ENCODE peak calls at places on chromosomes 12 and 14, in eight cellular contexts. H is SK-N-SH, F is HCT116, Z is PC-9, X is hepatocyte, A is GM23338, O is PC-3, Q is MM.1S. T is an unnamed sample.

GRCh38 chr14:38363217-38363616 is 107.3 kb upstream of the CLEC14A start:
- DNase-seq in F (no peak), H (no peak), Z (no peak), X (no peak), O (no peak), A (no peak), Q (no peak), T (no peak)

GRCh38 chr12:73632191-73632590 is 905.4 kb upstream of the ATXN7L3B start:
- DNase-seq in O (no peak), X (no peak), F (no peak), Q (no peak), H (no peak), Z (no peak), A (no peak), T (no peak)

GRCh38 chr14:71652368-71652767 is 279.9 kb upstream of the RGS6 start:
- DNase-seq in X (no peak), H (no peak), A (no peak), O (no peak), Q (no peak), F (no peak), Z (no peak), T (no peak)

GRCh38 chr14:61430066-61430757 is 108.8 kb downstream of the PRKCH start:
- DNase-seq in Z (no peak), F (no peak), A (no peak), Q (no peak), X (no peak), O (peak; percentile 35), H (no peak), T (no peak)

GRCh38 chr12:10559241-10559640 is 53.6 kb downstream of the EIF2S3B start:
- DNase-seq in H (no peak), Z (no peak), X (no peak), A (no peak), F (no peak), O (no peak), Q (no peak), T (peak; percentile 89)

GRCh38 chr12:28550757-28551381 is 360.6 kb downstream of the CCDC91 start:
- DNase-seq in O (peak; percentile 89), F (peak; percentile 37), Q (no peak), X (no peak), Z (peak; percentile 71), A (no peak), H (no peak), T (no peak)

GRCh38 chr12:120263725-120264040 is 1.8 kb downstream of the PXN start:
- DNase-seq in X (no peak), F (no peak), Z (no peak), A (no peak), H (no peak), Q (no peak), O (no peak), T (no peak)

GRCh38 chr12:124273630-124274029 is 21.3 kb upstream of the RFLNA start:
- DNase-seq in A (peak; percentile 77), O (peak; percentile 53), Q (no peak), X (peak; percentile 67), Z (no peak), H (peak; percentile 59), F (peak; percentile 79), T (peak; percentile 22)

GRCh38 chr12:92600052-92600451 is 102.7 kb upstream of the PLEKHG7 start:
- DNase-seq in F (no peak), H (no peak), Z (no peak), A (no peak), Q (no peak), X (no peak), O (no peak), T (peak; percentile 30)

GRCh38 chr12:126708492-126708896 is 1558.5 kb upstream of the TMEM132C start:
- DNase-seq in A (no peak), O (peak; percentile 7), X (no peak), Z (no peak), Q (peak; percentile 30), F (no peak), H (peak; percentile 24), T (no peak)

GRCh38 chr12:85669911-85670310 is 166.3 kb downstream of the RASSF9 start:
- DNase-seq in Q (no peak), F (no peak), A (no peak), Z (no peak), O (no peak), H (no peak), X (no peak), T (no peak)

GRCh38 chr14:69582207-69582606 is 7.5 kb upstream of the CCDC177 start:
- DNase-seq in Z (no peak), X (no peak), F (no peak), H (no peak), Q (no peak), O (peak; percentile 18), A (no peak), T (no peak)

GRCh38 chr14:103348154-103348553 is 14.1 kb downstream of the EIF5 start:
- DNase-seq in Z (no peak), F (no peak), H (no peak), O (no peak), X (no peak), Q (no peak), A (no peak), T (no peak)

GRCh38 chr14:74611672-74612345 is at the start of gene LTBP2:
- DNase-seq in Q (no peak), A (peak; percentile 48), Z (no peak), H (peak; percentile 68), O (peak; percentile 25), F (no peak), X (peak; percentile 46), T (no peak)

GRCh38 chr12:88145567-88146347 is 3.6 kb downstream of the TMTC3 start:
- DNase-seq in Q (no peak), H (no peak), O (no peak), F (no peak), X (peak; percentile 6), A (peak; percentile 18), Z (no peak), T (no peak)

GRCh38 chr12:125434131-125434530 is 368.9 kb downstream of the AACS start:
- DNase-seq in F (no peak), A (no peak), Z (no peak), O (no peak), X (no peak), Q (no peak), H (no peak), T (no peak)

GRCh38 chr12:110548678-110549077 is 34.4 kb downstream of the PPTC7 start:
- DNase-seq in A (no peak), H (no peak), O (no peak), X (no peak), Z (no peak), F (no peak), Q (no peak), T (no peak)

GRCh38 chr14:56555921-56556570 is 23.6 kb upstream of the TMEM260 start:
- DNase-seq in F (peak; percentile 60), H (peak; percentile 11), O (peak; percentile 86), Z (peak; percentile 71), X (peak; percentile 54), A (peak; percentile 79), Q (peak; percentile 23), T (peak; percentile 31)

GRCh38 chr14:64649383-64649998 is 54.7 kb upstream of the PLEKHG3 start:
- DNase-seq in H (no peak), O (no peak), F (no peak), Q (no peak), A (peak; percentile 41), Z (no peak), X (no peak), T (no peak)

GRCh38 chr14:55585854-55586253 is 5.8 kb downstream of the KTN1 start:
- DNase-seq in H (no peak), O (peak; percentile 51), A (no peak), Q (no peak), F (no peak), Z (no peak), X (no peak), T (no peak)

GRCh38 chr12:94930216-94930654 is 73.3 kb downstream of the NDUFA12 start:
- DNase-seq in A (no peak), H (no peak), Q (no peak), O (no peak), F (no peak), Z (no peak), X (no peak), T (no peak)

GRCh38 chr14:23816371-23816770 is 137.2 kb upstream of the DHRS4 start:
- DNase-seq in F (no peak), X (no peak), O (no peak), Q (no peak), H (no peak), Z (no peak), A (no peak), T (no peak)

DNA sequence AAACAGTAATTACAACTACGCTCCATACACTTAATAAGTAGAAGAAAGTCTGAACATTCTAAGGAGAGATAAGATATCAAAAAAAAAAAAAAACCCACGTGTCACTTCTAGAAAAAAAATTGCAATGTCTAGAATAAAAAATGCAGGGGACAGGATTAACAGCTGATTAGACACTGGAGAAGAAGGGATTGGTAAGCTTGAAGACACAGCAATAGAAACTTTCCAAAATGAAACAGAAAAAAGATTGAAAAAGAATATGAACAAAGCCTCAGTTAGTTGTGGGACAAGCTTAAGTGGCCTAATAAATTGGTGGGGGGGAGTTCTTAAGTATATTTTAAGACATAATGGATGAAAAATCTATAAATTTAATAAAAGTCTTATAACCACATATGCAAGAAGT is 105.5 kb downstream of the PTPRR start:
- DNase-seq in A (no peak), Q (no peak), X (no peak), Z (no peak), H (no peak), O (no peak), F (no peak), T (no peak)
- H3K9me2 ChIP-seq in A (peaks cover 2% of the 10 kb centered on the region), Q (no peaks in the 10 kb centered on the region), X (no peaks in the 10 kb centered on the region), Z (no peaks in the 10 kb centered on the region), H (no peaks in the 10 kb centered on the region), O (no peaks in the 10 kb centered on the region), F (no peaks in the 10 kb centered on the region), T (no peaks in the 10 kb centered on the region)

GRCh38 chr12:96766232-96766631 is 140.8 kb upstream of the NEDD1 start:
- DNase-seq in H (no peak), A (peak; percentile 55), O (no peak), Z (no peak), F (no peak), X (no peak), Q (no peak), T (no peak)
- TF ChIP-seq CTCF in H (peak; percentile 40), A (peak; percentile 50), O (peak; percentile 45), Z (no peak), F (peak; percentile 19), X (no peak), Q (no peak), T (no peak)

DNA sequence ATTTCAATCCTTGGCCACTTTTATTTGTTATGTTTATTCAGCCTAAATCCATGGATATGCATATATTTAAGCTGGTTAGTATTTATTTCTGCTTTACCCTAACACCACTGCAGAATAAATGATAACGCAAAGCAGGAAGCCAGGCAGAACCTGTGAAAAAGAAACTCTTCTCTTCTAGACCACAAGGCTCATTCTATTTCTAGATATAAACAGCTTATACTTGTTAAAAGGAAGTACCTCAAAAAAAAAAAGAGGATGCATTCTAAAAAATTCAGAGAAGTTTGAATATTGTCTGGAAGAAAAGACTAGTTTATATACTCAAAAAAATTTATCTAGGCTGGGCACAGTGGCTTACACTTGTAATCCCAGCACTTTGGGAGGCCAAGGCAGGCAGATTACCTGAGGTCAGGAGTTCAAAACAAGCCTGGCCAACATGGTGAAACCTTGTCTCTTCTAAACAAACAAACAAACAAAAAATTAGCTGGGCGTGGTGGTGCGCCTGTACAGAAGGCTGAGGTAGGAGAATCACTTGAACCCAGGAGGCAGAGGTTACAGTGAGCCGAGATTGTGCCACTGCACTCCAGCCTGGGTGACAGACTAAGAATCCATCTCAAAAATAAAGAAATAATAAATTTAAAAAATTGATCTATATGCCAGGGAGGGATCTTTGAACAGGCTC is 55.8 kb downstream of the GALNT4 start:
- DNase-seq in H (no peak), O (no peak), Q (peak; percentile 72), X (no peak), Z (no peak), F (no peak), A (no peak), T (peak; percentile 15)
- H3K9me2 ChIP-seq in H (no peaks in the 10 kb centered on the region), O (no peaks in the 10 kb centered on the region), Q (no peaks in the 10 kb centered on the region), X (no peaks in the 10 kb centered on the region), Z (no peaks in the 10 kb centered on the region), F (no peaks in the 10 kb centered on the region), A (no peaks in the 10 kb centered on the region), T (no peaks in the 10 kb centered on the region)

GRCh38 chr12:30457621-30458289 is 237.9 kb downstream of the IPO8 start:
- DNase-seq in X (peak; percentile 71), A (peak; percentile 72), Z (peak; percentile 45), O (peak; percentile 88), F (peak; percentile 75), Q (no peak), H (peak; percentile 14), T (no peak)
- TF ChIP-seq CTCF in X (peak; percentile 51), A (peak; percentile 69), Z (peak; percentile 63), O (peak; percentile 77), F (peak; percentile 64), Q (no peak), H (peak; percentile 57), T (peak; percentile 45)

T was measured in OCI-LY7.